ENCODE peak calls at places on chromosome 14, in seven cellular contexts. I is activated CD8-positive, alpha-beta memory T cell treated with anti-CD3 and anti-CD28 coated beads for 4 hours; U is lung; K is stimulated activated CD8-positive, alpha-beta memory T cell treated with anti-CD3 and anti-CD28 coated beads, Interleukin-2, amount 100 ng/mL, for 1 hour; J is stimulated activated CD4-positive, alpha-beta T cell treated with anti-CD3 and anti-CD28 coated beads, Interleukin-15, amount 100 ng/mL, for 24 hours; T is upper lobe of right lung; W is activated naive CD8-positive, alpha-beta T cell treated with anti-CD3 and anti-CD28 coated beads, Interleukin-2, amount 50 U/mL, for 24 hours. Y is an unnamed sample.

GRCh38 chr14:52877628-52878027 is 73.2 kb downstream of the FERMT2 start:
- DNase-seq in U (no peak), W (no peak), K (no peak), J (no peak), I (no peak), T (no peak), Y (no peak)

GRCh38 chr14:75283162-75283883 is 4.7 kb downstream of the FOS start:
- DNase-seq in J (no peak), K (no peak), I (no peak), U (no peak), T (no peak), W (no peak), Y (no peak)

GRCh38 chr14:71004481-71004880 is 97.2 kb downstream of the PCNX1 start:
- DNase-seq in I (no peak), W (no peak), K (no peak), J (no peak), T (no peak), U (no peak), Y (no peak)

GRCh38 chr14:92848941-92849340 is 54.8 kb downstream of the GOLGA5 start:
- DNase-seq in I (no peak), J (no peak), K (no peak), T (no peak), U (no peak), W (no peak), Y (no peak)

GRCh38 chr14:61837336-61838229 is 75.4 kb downstream of the SNAPC1 start:
- DNase-seq in U (peak), I (peak), K (peak), W (peak), T (peak), J (peak), Y (peak)

GRCh38 chr14:66388516-66388915 is 97.7 kb upstream of the CCDC196 start:
- DNase-seq in T (no peak), W (no peak), K (no peak), U (no peak), I (no peak), J (no peak), Y (no peak)

GRCh38 chr14:70858641-70859040 is 48.6 kb upstream of the PCNX1 start:
- DNase-seq in K (no peak), I (no peak), T (no peak), U (no peak), J (no peak), W (no peak), Y (no peak)

GRCh38 chr14:68685419-68686211 is 107.3 kb downstream of the ZFP36L1 start:
- DNase-seq in K (peak), I (peak), W (peak), U (no peak), J (peak), T (peak), Y (peak)

GRCh38 chr14:99188721-99189120 is 83.3 kb downstream of the BCL11B start:
- DNase-seq in T (no peak), I (no peak), W (peak), U (no peak), K (no peak), J (peak), Y (peak)

GRCh38 chr14:77542349-77543239 is 44.0 kb upstream of the ISM2 start:
- DNase-seq in J (no peak), W (no peak), K (no peak), I (no peak), U (no peak), T (no peak), Y (no peak)

GRCh38 chr14:63164108-63164683 is 40.0 kb upstream of the RHOJ start:
- DNase-seq in T (no peak), K (no peak), I (no peak), U (no peak), W (no peak), J (no peak), Y (no peak)

GRCh38 chr14:70034257-70034656 is 154.5 kb downstream of the SLC8A3 start:
- DNase-seq in U (no peak), W (no peak), I (no peak), T (no peak), K (no peak), J (no peak), Y (no peak)

GRCh38 chr14:52824479-52824878 is 33.1 kb upstream of the GNPNAT1 start:
- DNase-seq in W (no peak), K (no peak), U (no peak), T (no peak), I (no peak), J (no peak), Y (no peak)

Y was measured in stimulated activated naive CD8-positive, alpha-beta T cell treated with anti-CD3 and anti-CD28 coated beads, Interleukin-15, Interleukin-2, amounts not matched to agents 100 U/mL and 50 U/mL, for 24 hours.